ENCODE peak calls at places on chromosomes 12 and 14, in ten cellular contexts. One of them, this sample, is unnamed. For H3K27me3, the result is how much of the 10 kb centered on the place peaks cover.

GRCh38 chr14:24976599-24976998 is 73.3 kb downstream of the STXBP6 start:
- DNase-seq in tibial nerve: no peak
- DNase-seq in suprapubic skin: no peak
- DNase-seq in GM12878: no peak
- DNase-seq in SK-N-SH: no peak
- DNase-seq in esophagus muscularis mucosa: no peak
- DNase-seq in HepG2: no peak
- DNase-seq in sigmoid colon: no peak
- DNase-seq in ovary: no peak
- DNase-seq in stomach: no peak
- DNase-seq in this sample: no peak

GRCh38 chr14:101740981-101741380 is 20.5 kb upstream of the PPP2R5C start:
- DNase-seq in tibial nerve: no peak
- DNase-seq in suprapubic skin: peak
- DNase-seq in GM12878: no peak
- DNase-seq in SK-N-SH: no peak
- DNase-seq in esophagus muscularis mucosa: no peak
- DNase-seq in HepG2: no peak
- DNase-seq in sigmoid colon: no peak
- DNase-seq in ovary: no peak
- DNase-seq in stomach: no peak
- DNase-seq in this sample: no peak

GRCh38 chr12:75488553-75488952 is 8.0 kb downstream of the GLIPR1 start:
- DNase-seq in tibial nerve: no peak
- DNase-seq in suprapubic skin: no peak
- DNase-seq in GM12878: no peak
- DNase-seq in SK-N-SH: peak
- DNase-seq in esophagus muscularis mucosa: no peak
- DNase-seq in HepG2: peak
- DNase-seq in sigmoid colon: no peak
- DNase-seq in ovary: no peak
- DNase-seq in stomach: no peak
- DNase-seq in this sample: no peak

GRCh38 chr12:7645395-7646177 is 20.1 kb downstream of the APOBEC1 start:
- DNase-seq in tibial nerve: no peak
- DNase-seq in suprapubic skin: no peak
- DNase-seq in GM12878: no peak
- DNase-seq in SK-N-SH: peak
- DNase-seq in esophagus muscularis mucosa: no peak
- DNase-seq in HepG2: peak
- DNase-seq in sigmoid colon: no peak
- DNase-seq in ovary: no peak
- DNase-seq in stomach: no peak
- DNase-seq in this sample: no peak

GRCh38 chr12:100268835-100269564 is 2.0 kb downstream of the SCYL2 start:
- DNase-seq in tibial nerve: no peak
- DNase-seq in suprapubic skin: no peak
- DNase-seq in GM12878: no peak
- DNase-seq in SK-N-SH: no peak
- DNase-seq in esophagus muscularis mucosa: no peak
- DNase-seq in HepG2: no peak
- DNase-seq in sigmoid colon: no peak
- DNase-seq in ovary: no peak
- DNase-seq in stomach: no peak
- DNase-seq in this sample: no peak

GRCh38 chr12:47236109-47236714 is 156.5 kb upstream of the AMIGO2 start:
- DNase-seq in tibial nerve: no peak
- DNase-seq in suprapubic skin: no peak
- DNase-seq in GM12878: no peak
- DNase-seq in SK-N-SH: no peak
- DNase-seq in esophagus muscularis mucosa: no peak
- DNase-seq in HepG2: no peak
- DNase-seq in sigmoid colon: no peak
- DNase-seq in ovary: no peak
- DNase-seq in stomach: no peak
- DNase-seq in this sample: no peak

GRCh38 chr14:54169254-54169924 is 212.8 kb upstream of the BMP4 start:
- DNase-seq in tibial nerve: no peak
- DNase-seq in suprapubic skin: no peak
- DNase-seq in GM12878: no peak
- DNase-seq in SK-N-SH: no peak
- DNase-seq in esophagus muscularis mucosa: no peak
- DNase-seq in HepG2: no peak
- DNase-seq in sigmoid colon: no peak
- DNase-seq in ovary: no peak
- DNase-seq in stomach: no peak
- DNase-seq in this sample: no peak

GRCh38 chr12:116381744-116382455 is 104.4 kb upstream of the MED13L start:
- DNase-seq in tibial nerve: no peak
- DNase-seq in suprapubic skin: no peak
- DNase-seq in GM12878: no peak
- DNase-seq in SK-N-SH: no peak
- DNase-seq in esophagus muscularis mucosa: no peak
- DNase-seq in HepG2: no peak
- DNase-seq in sigmoid colon: no peak
- DNase-seq in ovary: peak
- DNase-seq in stomach: no peak
- DNase-seq in this sample: no peak

GRCh38 chr14:88834883-88835431 is 10.5 kb downstream of the TTC8 start:
- DNase-seq in tibial nerve: no peak
- DNase-seq in suprapubic skin: no peak
- DNase-seq in GM12878: no peak
- DNase-seq in SK-N-SH: no peak
- DNase-seq in esophagus muscularis mucosa: no peak
- DNase-seq in HepG2: no peak
- DNase-seq in sigmoid colon: no peak
- DNase-seq in ovary: no peak
- DNase-seq in stomach: no peak
- DNase-seq in this sample: no peak

GRCh38 chr12:109910969-109911348 is 10.9 kb downstream of the TCHP start:
- DNase-seq in tibial nerve: no peak
- DNase-seq in suprapubic skin: no peak
- DNase-seq in GM12878: no peak
- DNase-seq in SK-N-SH: peak
- DNase-seq in esophagus muscularis mucosa: no peak
- DNase-seq in HepG2: peak
- DNase-seq in sigmoid colon: no peak
- DNase-seq in ovary: no peak
- DNase-seq in stomach: no peak
- DNase-seq in this sample: no peak

GRCh38 chr14:23145794-23146422 is 26.9 kb upstream of the CEBPE start:
- DNase-seq in tibial nerve: no peak
- DNase-seq in suprapubic skin: no peak
- DNase-seq in GM12878: no peak
- DNase-seq in SK-N-SH: no peak
- DNase-seq in esophagus muscularis mucosa: no peak
- DNase-seq in HepG2: no peak
- DNase-seq in sigmoid colon: no peak
- DNase-seq in ovary: no peak
- DNase-seq in stomach: no peak
- DNase-seq in this sample: no peak

GRCh38 chr14:55240526-55241178 is 30.6 kb upstream of the FBXO34 start:
- DNase-seq in tibial nerve: no peak
- DNase-seq in suprapubic skin: no peak
- DNase-seq in GM12878: no peak
- DNase-seq in SK-N-SH: peak
- DNase-seq in esophagus muscularis mucosa: no peak
- DNase-seq in HepG2: no peak
- DNase-seq in sigmoid colon: no peak
- DNase-seq in ovary: no peak
- DNase-seq in stomach: no peak
- DNase-seq in this sample: no peak

GRCh38 chr14:54570651-54571415 is 3.9 kb downstream of the SAMD4A start:
- DNase-seq in tibial nerve: no peak
- DNase-seq in suprapubic skin: no peak
- DNase-seq in GM12878: no peak
- DNase-seq in SK-N-SH: no peak
- DNase-seq in esophagus muscularis mucosa: no peak
- DNase-seq in HepG2: no peak
- DNase-seq in sigmoid colon: no peak
- DNase-seq in ovary: no peak
- DNase-seq in stomach: no peak
- DNase-seq in this sample: no peak

GRCh38 chr12:122837306-122838265 is 2.3 kb downstream of the HIP1R start:
- DNase-seq in tibial nerve: no peak
- DNase-seq in suprapubic skin: no peak
- DNase-seq in GM12878: no peak
- DNase-seq in SK-N-SH: no peak
- DNase-seq in esophagus muscularis mucosa: no peak
- DNase-seq in HepG2: peak
- DNase-seq in sigmoid colon: no peak
- DNase-seq in ovary: no peak
- DNase-seq in stomach: peak
- DNase-seq in this sample: peak

GRCh38 chr12:69653703-69654102 is 43.0 kb upstream of the LRRC10 start:
- DNase-seq in tibial nerve: no peak
- DNase-seq in suprapubic skin: no peak
- DNase-seq in GM12878: no peak
- DNase-seq in SK-N-SH: no peak
- DNase-seq in esophagus muscularis mucosa: no peak
- DNase-seq in HepG2: no peak
- DNase-seq in sigmoid colon: no peak
- DNase-seq in ovary: no peak
- DNase-seq in stomach: no peak
- DNase-seq in this sample: no peak

DNA sequence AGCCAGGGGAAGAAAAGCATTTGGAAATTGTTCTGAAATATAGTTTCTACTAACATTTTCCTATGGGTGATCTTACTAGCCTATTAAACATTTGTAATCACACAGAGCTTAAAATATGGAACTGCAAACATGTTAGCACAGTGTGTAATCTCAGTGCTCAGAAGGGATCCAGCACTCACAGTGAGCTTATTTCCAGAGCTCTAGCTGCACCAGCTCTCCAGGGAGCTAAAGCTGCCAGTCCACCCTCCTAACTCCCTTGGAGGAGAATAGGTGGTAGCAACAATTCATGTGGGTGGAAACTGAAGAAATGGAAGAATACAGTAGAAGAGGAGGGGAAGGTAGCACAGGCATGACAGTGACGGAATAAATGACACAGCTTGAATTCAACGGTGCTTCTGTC is 64.9 kb upstream of the SYT1 start:
- DNase-seq in tibial nerve: no peak
- DNase-seq in suprapubic skin: no peak
- DNase-seq in GM12878: no peak
- DNase-seq in SK-N-SH: no peak
- DNase-seq in esophagus muscularis mucosa: no peak
- DNase-seq in HepG2: no peak
- DNase-seq in sigmoid colon: no peak
- DNase-seq in ovary: no peak
- DNase-seq in stomach: no peak
- DNase-seq in this sample: no peak
- TF ChIP-seq EP300 in tibial nerve: no peak
- TF ChIP-seq EP300 in suprapubic skin: no peak
- TF ChIP-seq EP300 in GM12878: no peak
- TF ChIP-seq EP300 in SK-N-SH: no peak
- TF ChIP-seq EP300 in esophagus muscularis mucosa: no peak
- TF ChIP-seq EP300 in HepG2: no peak
- TF ChIP-seq EP300 in sigmoid colon: no peak
- TF ChIP-seq EP300 in ovary: no peak
- TF ChIP-seq EP300 in stomach: no peak
- TF ChIP-seq EP300 in this sample: no peak

GRCh38 chr14:36524220-36524837 is 4.3 kb upstream of the NKX2-1 start:
- DNase-seq in tibial nerve: no peak
- DNase-seq in suprapubic skin: no peak
- DNase-seq in GM12878: no peak
- DNase-seq in SK-N-SH: no peak
- DNase-seq in esophagus muscularis mucosa: peak
- DNase-seq in HepG2: no peak
- DNase-seq in sigmoid colon: no peak
- DNase-seq in ovary: no peak
- DNase-seq in stomach: no peak
- DNase-seq in this sample: no peak
- H3K27me3 ChIP-seq in tibial nerve: half or more
- H3K27me3 ChIP-seq in suprapubic skin: half or more
- H3K27me3 ChIP-seq in GM12878: under half
- H3K27me3 ChIP-seq in SK-N-SH: half or more
- H3K27me3 ChIP-seq in esophagus muscularis mucosa: half or more
- H3K27me3 ChIP-seq in HepG2: half or more
- H3K27me3 ChIP-seq in sigmoid colon: half or more
- H3K27me3 ChIP-seq in ovary: under half
- H3K27me3 ChIP-seq in stomach: half or more
- H3K27me3 ChIP-seq in this sample: half or more

GRCh38 chr14:82636426-82636825 is 1102.8 kb upstream of the SEL1L start:
- DNase-seq in tibial nerve: no peak
- DNase-seq in suprapubic skin: no peak
- DNase-seq in GM12878: no peak
- DNase-seq in SK-N-SH: no peak
- DNase-seq in esophagus muscularis mucosa: no peak
- DNase-seq in HepG2: no peak
- DNase-seq in sigmoid colon: no peak
- DNase-seq in ovary: no peak
- DNase-seq in stomach: no peak
- DNase-seq in this sample: no peak
- TF ChIP-seq EP300 in tibial nerve: no peak
- TF ChIP-seq EP300 in suprapubic skin: no peak
- TF ChIP-seq EP300 in GM12878: no peak
- TF ChIP-seq EP300 in SK-N-SH: no peak
- TF ChIP-seq EP300 in esophagus muscularis mucosa: no peak
- TF ChIP-seq EP300 in HepG2: no peak
- TF ChIP-seq EP300 in sigmoid colon: no peak
- TF ChIP-seq EP300 in ovary: no peak
- TF ChIP-seq EP300 in stomach: no peak
- TF ChIP-seq EP300 in this sample: no peak

GRCh38 chr12:52787324-52787996 is 8.5 kb downstream of the KRT3 start:
- DNase-seq in tibial nerve: no peak
- DNase-seq in suprapubic skin: no peak
- DNase-seq in GM12878: no peak
- DNase-seq in SK-N-SH: no peak
- DNase-seq in esophagus muscularis mucosa: no peak
- DNase-seq in HepG2: no peak
- DNase-seq in sigmoid colon: no peak
- DNase-seq in ovary: no peak
- DNase-seq in stomach: no peak
- DNase-seq in this sample: no peak
- H3K27me3 ChIP-seq in tibial nerve: under half
- H3K27me3 ChIP-seq in suprapubic skin: under half
- H3K27me3 ChIP-seq in GM12878: under half
- H3K27me3 ChIP-seq in SK-N-SH: under half
- H3K27me3 ChIP-seq in esophagus muscularis mucosa: under half
- H3K27me3 ChIP-seq in HepG2: under half
- H3K27me3 ChIP-seq in sigmoid colon: under half
- H3K27me3 ChIP-seq in ovary: under half
- H3K27me3 ChIP-seq in stomach: under half
- H3K27me3 ChIP-seq in this sample: under half

DNA sequence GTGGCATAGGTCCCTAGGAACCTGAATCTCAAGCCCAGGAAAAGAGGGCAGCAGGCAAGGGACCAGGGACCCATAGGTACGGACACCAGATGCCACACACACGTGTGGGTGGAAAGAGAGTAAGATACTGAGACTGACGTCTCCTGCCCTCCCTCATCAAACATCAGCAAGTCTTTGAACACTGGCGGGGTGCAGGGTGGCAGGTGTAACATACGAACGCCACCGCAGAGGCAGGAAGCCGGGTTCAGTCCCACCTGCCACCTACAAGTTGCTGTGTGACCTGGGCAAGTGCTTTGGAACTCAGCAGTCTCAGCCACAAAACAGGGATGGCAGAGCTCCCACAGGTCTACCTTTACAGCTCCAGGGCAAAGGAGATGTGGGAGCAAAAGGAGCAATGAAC is 11.1 kb downstream of the ACTN1 start:
- DNase-seq in tibial nerve: no peak
- DNase-seq in suprapubic skin: no peak
- DNase-seq in GM12878: no peak
- DNase-seq in SK-N-SH: no peak
- DNase-seq in esophagus muscularis mucosa: no peak
- DNase-seq in HepG2: no peak
- DNase-seq in sigmoid colon: peak
- DNase-seq in ovary: no peak
- DNase-seq in stomach: no peak
- DNase-seq in this sample: no peak
- TF ChIP-seq EP300 in tibial nerve: no peak
- TF ChIP-seq EP300 in suprapubic skin: no peak
- TF ChIP-seq EP300 in GM12878: no peak
- TF ChIP-seq EP300 in SK-N-SH: no peak
- TF ChIP-seq EP300 in esophagus muscularis mucosa: no peak
- TF ChIP-seq EP300 in HepG2: no peak
- TF ChIP-seq EP300 in sigmoid colon: no peak
- TF ChIP-seq EP300 in ovary: no peak
- TF ChIP-seq EP300 in stomach: no peak
- TF ChIP-seq EP300 in this sample: no peak